ENCODE peak calls at places on chromosomes 12 and 14, in five cellular contexts. D is NT2/D1, V is colonic mucosa, T is mesenchymal stem cell, H is fibroblast of lung. B is an unnamed sample.

GRCh38 chr12:86837246-86837645 is 581.1 kb upstream of the MGAT4C start:
- DNase-seq in T (no peak), H (no peak), D (peak), V (no peak), B (no peak)

GRCh38 chr14:20719777-20720176 is 25.9 kb upstream of the EDDM3A start:
- DNase-seq in V (peak), D (no peak), H (no peak), T (no peak), B (no peak)

GRCh38 chr12:58176296-58176869 is 235.0 kb downstream of the ATP23 start:
- DNase-seq in V (peak), D (peak), T (peak), H (peak), B (no peak)

GRCh38 chr12:13187399-13187798 is 9.1 kb upstream of the EMP1 start:
- DNase-seq in H (no peak), T (peak), V (no peak), D (no peak), B (peak)

GRCh38 chr12:92561543-92561899 is 141.3 kb upstream of the PLEKHG7 start:
- DNase-seq in D (no peak), T (peak), V (peak), H (peak), B (peak)

GRCh38 chr14:85142982-85143381 is 387.0 kb upstream of the FLRT2 start:
- DNase-seq in V (no peak), H (no peak), T (peak), D (no peak), B (peak)

GRCh38 chr12:90027889-90028570 is 319.4 kb upstream of the ATP2B1 start:
- DNase-seq in V (no peak), T (peak), D (no peak), H (no peak), B (no peak)

GRCh38 chr12:96811083-96811482 is 96.0 kb upstream of the NEDD1 start:
- DNase-seq in D (no peak), H (peak), V (no peak), T (peak), B (peak)

GRCh38 chr12:31861360-31861759 is 97.9 kb upstream of the RESF1 start:
- DNase-seq in T (no peak), D (no peak), H (no peak), V (no peak), B (peak)

GRCh38 chr12:108616359-108616758 is 17.3 kb downstream of the SELPLG start:
- DNase-seq in V (no peak), D (no peak), H (no peak), T (no peak), B (no peak)

GRCh38 chr14:92959189-92959531 is 36.2 kb downstream of the CHGA start:
- DNase-seq in V (no peak), H (no peak), T (no peak), D (no peak), B (no peak)

GRCh38 chr14:32473476-32473875 is 144.4 kb downstream of the AKAP6 start:
- DNase-seq in V (peak), T (no peak), H (no peak), D (no peak), B (peak)

GRCh38 chr12:7012024-7012607 is 6.2 kb downstream of the LPCAT3 start:
- DNase-seq in H (no peak), T (no peak), V (no peak), D (no peak), B (no peak)

GRCh38 chr14:80930836-80931389 is 10.6 kb downstream of the CEP128 start:
- DNase-seq in D (no peak), T (peak), H (peak), V (no peak), B (no peak)

GRCh38 chr14:105283899-105284298 is 16.9 kb downstream of the BRF1 start:
- DNase-seq in D (no peak), H (no peak), V (no peak), T (no peak), B (no peak)

GRCh38 chr14:96706893-96707292 is 90.3 kb upstream of the VRK1 start:
- DNase-seq in D (no peak), H (no peak), V (no peak), T (no peak), B (no peak)

GRCh38 chr12:88338486-88338885 is 196.4 kb downstream of the TMTC3 start:
- DNase-seq in H (no peak), D (no peak), T (no peak), V (no peak), B (no peak)

GRCh38 chr14:102517412-102518062 is 8.0 kb upstream of the ANKRD9 start:
- DNase-seq in V (no peak), T (no peak), H (no peak), D (no peak), B (no peak)

GRCh38 chr12:48071808-48072207 is 34.1 kb downstream of the SENP1 start:
- DNase-seq in D (no peak), H (no peak), T (no peak), V (no peak), B (no peak)

GRCh38 chr12:105698047-105698446 is 367.6 kb downstream of the C12orf75 start:
- DNase-seq in V (no peak), T (peak), D (peak), H (no peak), B (no peak)

GRCh38 chr14:24959791-24960331 is 90.1 kb downstream of the STXBP6 start:
- DNase-seq in H (peak), V (no peak), T (peak), D (no peak), B (no peak)

GRCh38 chr14:24965934-24966593 is 83.9 kb downstream of the STXBP6 start:
- DNase-seq in T (peak), D (no peak), H (peak), V (no peak), B (peak)

GRCh38 chr14:24960816-24961215 is 89.1 kb downstream of the STXBP6 start:
- DNase-seq in V (no peak), T (peak), H (peak), D (no peak), B (peak)

GRCh38 chr14:24964048-24964447 is 85.9 kb downstream of the STXBP6 start:
- DNase-seq in D (no peak), H (no peak), T (no peak), V (no peak), B (no peak)

DNA sequence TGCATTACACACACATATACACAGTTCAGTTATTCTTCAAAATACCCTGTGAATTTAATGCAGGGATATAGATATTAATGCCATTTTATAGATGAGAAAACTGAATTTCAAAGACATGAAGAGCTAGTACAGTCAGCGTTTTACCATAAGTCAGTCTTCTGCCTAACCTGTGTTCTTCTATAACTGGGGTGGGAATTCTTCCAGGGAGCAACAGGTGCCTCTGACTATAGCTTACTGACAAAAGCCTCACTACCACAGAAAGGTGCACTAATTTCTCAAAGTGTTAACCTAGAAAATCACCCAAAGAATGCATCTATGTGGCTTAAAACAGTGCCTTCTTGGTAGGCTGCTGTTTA is 84.4 kb downstream of the STXBP6 start:
- DNase-seq in H (no peak), V (no peak), D (no peak), T (no peak), B (no peak)
- H3K9ac ChIP-seq in H (no peak), V (no peak), D (no peak), T (peak), B (no peak)

DNA sequence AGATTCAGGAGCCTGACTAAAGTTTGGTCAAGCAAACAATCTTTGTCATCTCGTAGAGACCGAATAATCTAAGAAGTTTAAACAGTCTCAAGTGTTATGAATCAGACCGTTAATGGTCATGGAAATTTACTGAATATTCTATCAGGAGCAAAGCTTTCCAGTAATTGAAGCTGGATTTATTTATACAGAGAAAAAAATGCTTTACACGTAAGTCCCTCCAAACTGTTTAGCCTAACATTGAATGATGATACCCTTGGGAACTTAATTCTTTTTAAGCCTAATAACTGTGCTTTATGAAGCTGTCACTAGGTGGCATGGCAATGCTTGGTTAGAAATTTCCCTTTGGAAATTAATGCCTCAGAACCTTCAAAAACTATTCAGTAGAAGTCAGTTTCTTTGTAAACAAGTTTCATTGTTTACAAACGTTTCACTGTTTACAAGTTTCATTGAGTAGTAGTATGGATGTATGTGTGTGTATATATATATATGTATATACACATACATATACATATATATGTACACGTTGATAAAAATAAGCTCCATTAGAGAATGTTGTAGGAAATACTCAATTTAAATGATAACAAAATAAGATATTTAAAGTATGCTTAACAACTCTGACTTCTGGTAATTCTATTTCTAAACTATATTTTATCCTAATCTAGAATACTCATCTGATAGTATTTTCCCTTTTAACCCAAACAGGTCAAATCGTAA is 32.1 kb downstream of the DEPDC4 start:
- DNase-seq in H (peak), V (no peak), D (peak), T (peak), B (peak)
- H3K4me3 ChIP-seq in H (peak), V (no peak), D (no peak), T (no peak), B (peak)

GRCh38 chr14:61552196-61552595 is 143.1 kb upstream of the HIF1A start:
- DNase-seq in D (no peak), T (no peak), H (no peak), V (no peak), B (no peak)
- H3K9ac ChIP-seq in D (no peak), T (peak), H (no peak), V (no peak), B (peak)

GRCh38 chr14:71078481-71078880 is 171.2 kb downstream of the PCNX1 start:
- DNase-seq in V (no peak), H (no peak), T (peak), D (no peak), B (no peak)
- H3K4me3 ChIP-seq in V (no peak), H (no peak), T (no peak), D (no peak), B (no peak)

GRCh38 chr14:75522919-75523318 is 650 bp downstream of the BATF start:
- DNase-seq in H (no peak), T (no peak), D (no peak), V (no peak), B (no peak)
- H3K9ac ChIP-seq in H (no peak), T (no peak), D (no peak), V (no peak), B (no peak)

B was measured in adipocyte.